ENCODE peak calls at places on chromosomes 4 and X, in four cellular contexts. T is H9, C is mesendoderm, B is H1. E is an unnamed sample.

GRCh38 chrX:38649674-38650647 is 88.6 kb downstream of the TSPAN7 start:
- DNase-seq in T (no peak), B (no peak), C (no peak), E (no peak)

GRCh38 chrX:72475338-72475737 is 97.3 kb downstream of the HDAC8 start:
- DNase-seq in T (peak; percentile 30), C (peak; percentile 76), B (peak; percentile 7), E (no peak)

GRCh38 chr4:30380404-30380998 is 339.7 kb upstream of the PCDH7 start:
- DNase-seq in T (peak; percentile 79), B (peak; percentile 47), C (peak; percentile 88), E (peak; percentile 73)

GRCh38 chrX:12447448-12448154 is 309.3 kb downstream of the FRMPD4 start:
- DNase-seq in C (no peak), B (no peak), T (no peak), E (peak; percentile 95)

GRCh38 chrX:150049647-150050046 is 111.4 kb upstream of the EOLA2 start:
- DNase-seq in C (no peak), B (no peak), T (no peak), E (peak; percentile 54)

GRCh38 chrX:132612990-132613564 is 124.2 kb upstream of the MBNL3 start:
- DNase-seq in T (peak; percentile 44), B (no peak), C (peak; percentile 33), E (peak; percentile 4)

GRCh38 chrX:109344666-109345065 is 137.2 kb downstream of the GUCY2F start:
- DNase-seq in B (no peak), C (no peak), T (no peak), E (no peak)

GRCh38 chr4:4533461-4534169 is 8.2 kb downstream of the STX18 start:
- DNase-seq in C (no peak), B (no peak), T (no peak), E (no peak)

GRCh38 chrX:10677490-10677889 is 57.1 kb upstream of the MID1 start:
- DNase-seq in B (no peak), C (peak; percentile 36), T (no peak), E (no peak)

GRCh38 chr4:125331116-125331515 is 16.4 kb downstream of the FAT4 start:
- DNase-seq in B (no peak), C (no peak), T (no peak), E (peak; percentile 13)

GRCh38 chrX:639151-639550 is 8.6 kb downstream of the SHOX start:
- DNase-seq in T (no peak), B (no peak), C (no peak), E (no peak)

GRCh38 chr4:108775921-108776320 is 13.1 kb upstream of the ETNPPL start:
- DNase-seq in C (peak; percentile 39), B (no peak), T (no peak), E (no peak)

GRCh38 chr4:76272091-76272490 is 20.6 kb downstream of the FAM47E start:
- DNase-seq in B (no peak), C (no peak), T (no peak), E (no peak)

GRCh38 chr4:187478292-187479205 is 517.0 kb upstream of the ZFP42 start:
- DNase-seq in C (peak; percentile 2), T (no peak), B (no peak), E (peak; percentile 95)

GRCh38 chrX:46408553-46409407 is 136.4 kb downstream of the ZNF674 start:
- DNase-seq in T (peak; percentile 37), C (peak; percentile 46), B (no peak), E (peak; percentile 76)

GRCh38 chr4:131566026-131566425 is 1583.1 kb upstream of the PCDH10 start:
- DNase-seq in B (no peak), C (no peak), T (no peak), E (no peak)

GRCh38 chr4:154125340-154125739 is 336.5 kb upstream of the SFRP2 start:
- DNase-seq in C (no peak), B (no peak), T (no peak), E (no peak)

GRCh38 chr4:154126276-154126675 is 337.4 kb upstream of the SFRP2 start:
- DNase-seq in T (no peak), C (no peak), B (no peak), E (no peak)

GRCh38 chr4:154120690-154121089 is 331.8 kb upstream of the SFRP2 start:
- DNase-seq in C (no peak), T (no peak), B (no peak), E (no peak)

GRCh38 chr4:154124539-154125255 is 335.8 kb upstream of the SFRP2 start:
- DNase-seq in C (no peak), T (no peak), B (no peak), E (peak; percentile 36)

DNA sequence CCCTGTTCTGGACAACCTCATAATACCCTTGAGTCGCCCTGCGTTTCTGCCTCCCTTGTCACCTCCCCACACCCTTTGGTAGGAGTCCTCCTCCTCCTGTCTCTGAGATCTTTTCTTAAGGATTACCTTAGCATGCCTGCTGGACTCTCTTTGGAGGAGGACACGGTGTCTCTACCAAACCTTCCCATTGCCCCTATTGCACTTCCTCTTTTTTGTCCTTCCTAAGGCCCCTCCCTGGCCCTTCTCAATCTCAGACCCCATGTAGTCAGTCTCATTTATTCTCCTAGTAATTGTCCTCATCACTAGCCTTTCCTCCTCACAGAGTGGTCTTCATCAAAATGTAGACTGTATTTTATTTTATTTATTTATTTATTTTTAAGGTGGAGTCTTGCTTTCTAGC is 335.0 kb upstream of the SFRP2 start:
- DNase-seq in T (no peak), B (no peak), C (no peak), E (no peak)
- H3K56ac ChIP-seq in T (no peak overlapping the region), B (no peak overlapping the region), C (no peak overlapping the region), E (no peak overlapping the region)

GRCh38 chr4:1416051-1416947 is 10.1 kb upstream of the NKX1-1 start:
- DNase-seq in C (no peak), T (peak; percentile 30), B (no peak), E (no peak)
- H3K18ac ChIP-seq in C (no peak overlapping the region), T (no peak overlapping the region), B (no peak overlapping the region), E (no peak overlapping the region)

GRCh38 chr4:6920174-6920573 is 10.5 kb downstream of the TBC1D14 start:
- DNase-seq in B (no peak), C (no peak), T (no peak), E (no peak)
- H3K23ac ChIP-seq in B (no peak overlapping the region), C (no peak overlapping the region), T (no peak overlapping the region), E (no peak overlapping the region)

GRCh38 chr4:13170131-13170530 is 314.0 kb downstream of the RAB28 start:
- DNase-seq in T (no peak), B (no peak), C (no peak), E (no peak)
- H3K56ac ChIP-seq in T (no peak overlapping the region), B (no peak overlapping the region), C (no peak overlapping the region), E (no peak overlapping the region)

GRCh38 chr4:106316773-106317409 is 541 bp downstream of the AIMP1 start:
- DNase-seq in C (no peak), T (no peak), B (no peak), E (no peak)

GRCh38 chr4:106315476-106315967 is 487 bp downstream of the TBCK start:
- DNase-seq in C (no peak), T (no peak), B (no peak), E (peak; percentile 34)

GRCh38 chr4:106317815-106318214 is 1.5 kb downstream of the AIMP1 start:
- DNase-seq in T (no peak), C (no peak), B (no peak), E (no peak)

GRCh38 chr4:106314960-106315359 is 1.0 kb downstream of the TBCK start:
- DNase-seq in T (no peak), C (no peak), B (no peak), E (no peak)

GRCh38 chr4:106315968-106316772 is at the start of the genes AIMP1 and TBCK:
- DNase-seq in B (peak; percentile 75), C (peak; percentile 96), T (peak; percentile 87), E (peak; percentile 90)
- H3K18ac ChIP-seq in B (peak within 1 kb of the TSS; percentile 86), C (no peak within 1 kb of the TSS), T (peak within 1 kb of the TSS; percentile 96), E (peak within 1 kb of the TSS; percentile 90)

GRCh38 chrX:47571896-47572295 is 10.3 kb upstream of the TIMP1 start:
- DNase-seq in T (no peak), B (no peak), C (no peak), E (no peak)
- H3K23ac ChIP-seq in T (no peak overlapping the region), B (no peak overlapping the region), C (no peak overlapping the region), E (no peak overlapping the region)

DNA sequence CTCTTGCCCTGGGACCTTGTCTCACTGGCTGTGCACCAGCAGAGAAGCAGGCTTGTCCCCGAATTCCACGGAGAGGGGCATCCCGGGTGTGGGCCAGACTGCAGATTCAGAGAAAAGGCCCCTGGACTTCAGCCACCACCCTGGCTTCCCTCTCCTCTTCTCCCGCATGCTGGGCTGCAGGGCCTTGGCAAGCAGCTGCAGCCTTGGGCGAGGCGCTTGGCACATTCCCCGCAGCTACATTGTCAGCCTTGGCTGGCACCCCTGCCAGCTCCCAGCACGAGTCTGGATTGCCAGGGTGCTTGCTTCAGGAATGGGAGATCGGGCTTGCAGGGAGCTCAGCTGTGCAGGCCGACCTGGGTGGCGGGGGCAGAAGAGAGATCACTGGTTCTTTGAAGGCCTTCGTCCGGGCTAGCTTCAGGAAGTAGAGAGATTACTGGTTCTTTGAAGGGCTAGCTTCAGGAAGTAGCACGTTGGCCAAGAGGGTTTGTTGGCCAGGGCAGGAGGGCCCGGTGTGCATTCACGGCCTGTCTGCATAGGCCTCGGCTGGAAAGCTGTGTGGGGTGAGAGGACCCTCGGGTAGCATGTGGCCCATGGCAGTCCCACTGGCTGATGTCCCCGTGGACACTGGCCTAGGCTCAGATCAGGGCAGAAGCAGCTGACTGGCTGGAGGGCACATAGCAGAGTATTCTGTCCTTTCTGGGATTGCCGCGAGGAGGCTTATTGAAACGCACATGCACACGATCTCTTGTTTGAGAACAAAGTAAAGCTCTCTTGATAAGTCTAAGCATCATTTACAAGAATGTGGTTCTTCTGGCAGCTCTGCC is 2.7 kb downstream of the ABCD1 start:
- DNase-seq in T (no peak), C (peak; percentile 24), B (no peak), E (no peak)
- H3K56ac ChIP-seq in T (no peak overlapping the region), C (peak overlapping the region; percentile 80), B (no peak overlapping the region), E (no peak overlapping the region)

GRCh38 chr4:140833280-140833679 is 77.1 kb upstream of the TBC1D9 start:
- DNase-seq in B (no peak), C (no peak), T (no peak), E (no peak)
- H3K18ac ChIP-seq in B (no peak overlapping the region), C (no peak overlapping the region), T (no peak overlapping the region), E (no peak overlapping the region)

GRCh38 chr4:118745357-118745756 is 60.2 kb downstream of the METTL14 start:
- DNase-seq in T (no peak), B (no peak), C (no peak), E (no peak)
- H3K23ac ChIP-seq in T (no peak overlapping the region), B (no peak overlapping the region), C (no peak overlapping the region), E (no peak overlapping the region)

E was measured in IMR-90.